ENCODE peak calls at places on chromosomes 4 and X, in nine cellular contexts. V, Y, W, F, I, J, A, H and X are unnamed samples.

GRCh38 chrX:110847334-110847733 is 51.7 kb upstream of the CHRDL1 start:
- DNase-seq in I (no peak), W (peak), H (peak), F (no peak), A (peak), V (peak), Y (peak), J (no peak), X (peak)

GRCh38 chrX:100207331-100208024 is 202.6 kb downstream of the PCDH19 start:
- DNase-seq in I (no peak), V (no peak), Y (no peak), F (no peak), A (no peak), H (no peak), W (no peak), J (no peak), X (no peak)

GRCh38 chr4:184039963-184040383 is 134.9 kb downstream of the STOX2 start:
- DNase-seq in W (no peak), F (no peak), I (no peak), J (peak), A (no peak), Y (no peak), H (peak), V (no peak), X (no peak)

GRCh38 chr4:79164961-79165610 is 160.8 kb downstream of the NAA11 start:
- DNase-seq in I (no peak), J (no peak), H (no peak), A (no peak), V (no peak), Y (no peak), W (no peak), F (no peak), X (no peak)

GRCh38 chrX:13834316-13834715 is 17.4 kb upstream of the GPM6B start:
- DNase-seq in J (no peak), A (no peak), F (no peak), V (no peak), Y (no peak), H (no peak), W (no peak), I (no peak), X (no peak)

GRCh38 chrX:11244641-11245040 is 48.6 kb upstream of the AMELX start:
- DNase-seq in I (no peak), F (no peak), W (no peak), A (peak), Y (no peak), J (no peak), V (no peak), H (no peak), X (no peak)

GRCh38 chrX:76433219-76433618 is 5.7 kb downstream of the MAGEE1 start:
- DNase-seq in V (no peak), Y (no peak), H (no peak), F (no peak), W (no peak), I (no peak), A (no peak), J (no peak), X (no peak)

GRCh38 chr4:22987861-22988260 is 295.1 kb downstream of the GBA3 start:
- DNase-seq in V (no peak), A (peak), W (peak), H (no peak), I (no peak), F (no peak), Y (no peak), J (peak), X (no peak)

GRCh38 chrX:46811101-46811500 is 25.7 kb upstream of the RP2 start:
- DNase-seq in H (no peak), F (no peak), V (no peak), I (no peak), A (peak), Y (no peak), J (no peak), W (no peak), X (no peak)